ENCODE peak calls at places on chromosomes 12 and 14, in nine cellular contexts. M, G, Z, U, C, P, N, V and L are unnamed samples.

GRCh38 chr12:51714666-51715065 is 123.6 kb downstream of the SCN8A start:
- DNase-seq in Z (no peak), U (no peak), G (no peak), C (no peak), M (peak; percentile 52), P (no peak), V (no peak), N (no peak), L (no peak)

GRCh38 chr14:103696466-103697071 is 18.7 kb downstream of the XRCC3 start:
- DNase-seq in U (no peak), C (peak; percentile 69), M (no peak), G (no peak), N (no peak), P (no peak), Z (no peak), V (no peak), L (no peak)

GRCh38 chr14:105913221-105913620 is 386.8 kb downstream of the TMEM121 start:
- DNase-seq in P (no peak), M (no peak), G (no peak), Z (no peak), N (no peak), V (no peak), U (no peak), C (no peak), L (no peak)

GRCh38 chr12:11164384-11164783 is 6.6 kb upstream of the SMIM10L1 start:
- DNase-seq in N (no peak), Z (no peak), G (no peak), U (no peak), C (no peak), V (no peak), P (no peak), M (no peak), L (no peak)

GRCh38 chr12:55734595-55734994 is 5.8 kb upstream of the CD63 start:
- DNase-seq in C (no peak), N (no peak), Z (no peak), V (no peak), P (no peak), U (no peak), G (no peak), M (no peak), L (no peak)

GRCh38 chr12:120649442-120650248 is 9.2 kb downstream of the CABP1 start:
- DNase-seq in V (no peak), N (no peak), P (no peak), G (no peak), M (no peak), U (no peak), Z (no peak), C (no peak), L (no peak)

GRCh38 chr14:99716850-99717681 is 33.0 kb downstream of the CYP46A1 start:
- DNase-seq in G (no peak), V (no peak), Z (no peak), C (no peak), M (no peak), U (peak; percentile 35), P (no peak), N (no peak), L (no peak)

GRCh38 chr14:100666851-100667250 is 59.8 kb upstream of the DLK1 start:
- DNase-seq in G (no peak), Z (no peak), U (no peak), N (no peak), C (no peak), P (no peak), V (no peak), M (no peak), L (no peak)

GRCh38 chr14:32607399-32607798 is 278.3 kb downstream of the AKAP6 start:
- DNase-seq in M (no peak), P (no peak), Z (no peak), G (no peak), N (no peak), V (no peak), U (no peak), C (no peak), L (no peak)

GRCh38 chr12:2267624-2268477 is 215.1 kb downstream of the CACNA1C start:
- DNase-seq in P (no peak), M (peak; percentile 64), G (no peak), N (peak; percentile 17), U (no peak), V (no peak), Z (no peak), C (peak; percentile 26), L (no peak)